ENCODE peak calls at places on chromosomes 7 and 10, in ten cellular contexts. T is kidney epithelial cell, I is body of pancreas, P is lower lobe of right lung, F is Caco-2, G is upper lobe of right lung, M is GM20000, J is A549, U is GM23338, Q is colonic mucosa. K is an unnamed sample.

GRCh38 chr7:27095897-27096755 is at the start of gene HOXA1:
- DNase-seq in T (no peak), I (peak), P (peak), F (peak), G (peak), M (peak), J (peak), U (peak), Q (peak), K (no peak)

GRCh38 chr10:70551971-70552422 is 50.5 kb downstream of the PRF1 start:
- DNase-seq in T (peak), I (no peak), P (peak), F (peak), G (peak), M (no peak), J (no peak), U (no peak), Q (no peak), K (no peak)

GRCh38 chr10:46310851-46311250 is 24.1 kb downstream of the ANTXRL start:
- DNase-seq in T (no peak), I (no peak), P (no peak), F (peak), G (peak), M (no peak), J (no peak), U (no peak), Q (no peak), K (no peak)

GRCh38 chr7:33922820-33923219 is 17.5 kb downstream of the BMPER start:
- DNase-seq in T (no peak), I (no peak), P (no peak), F (no peak), G (no peak), M (no peak), J (no peak), U (no peak), Q (no peak), K (no peak)

GRCh38 chr7:143374556-143374955 is 6.6 kb upstream of the ZYX start:
- DNase-seq in T (no peak), I (no peak), P (no peak), F (no peak), G (no peak), M (no peak), J (no peak), U (no peak), Q (no peak), K (no peak)

GRCh38 chr10:116765549-116766162 is 23.3 kb upstream of the HSPA12A start:
- DNase-seq in T (no peak), I (peak), P (no peak), F (no peak), G (peak), M (no peak), J (no peak), U (peak), Q (peak), K (no peak)

GRCh38 chr7:15832996-15833395 is 146.5 kb upstream of the MEOX2 start:
- DNase-seq in T (no peak), I (no peak), P (no peak), F (no peak), G (no peak), M (no peak), J (no peak), U (no peak), Q (peak), K (no peak)

GRCh38 chr7:155918720-155919399 is 106.6 kb upstream of the SHH start:
- DNase-seq in T (peak), I (peak), P (no peak), F (peak), G (no peak), M (no peak), J (peak), U (no peak), Q (peak), K (peak)

GRCh38 chr7:129076886-129077285 is 22.0 kb upstream of the TNPO3 start:
- DNase-seq in T (no peak), I (no peak), P (no peak), F (no peak), G (no peak), M (no peak), J (no peak), U (no peak), Q (no peak), K (no peak)

GRCh38 chr7:44294325-44295069 is 30.9 kb downstream of the CAMK2B start:
- DNase-seq in T (no peak), I (peak), P (no peak), F (no peak), G (peak), M (peak), J (no peak), U (no peak), Q (no peak), K (no peak)

GRCh38 chr7:77743518-77743917 is 47.3 kb downstream of the RSBN1L start:
- DNase-seq in T (no peak), I (no peak), P (no peak), F (no peak), G (no peak), M (no peak), J (no peak), U (no peak), Q (no peak), K (no peak)

GRCh38 chr10:29540016-29540415 is 94.8 kb downstream of the SVIL start:
- DNase-seq in T (no peak), I (no peak), P (no peak), F (no peak), G (no peak), M (no peak), J (no peak), U (no peak), Q (no peak), K (peak)

GRCh38 chr10:7988985-7989384 is 65.5 kb upstream of the GATA3 start:
- DNase-seq in T (no peak), I (no peak), P (no peak), F (peak), G (no peak), M (no peak), J (no peak), U (peak), Q (no peak), K (no peak)

GRCh38 chr10:73590881-73591577 is at the start of gene USP54:
- DNase-seq in T (peak), I (no peak), P (no peak), F (peak), G (no peak), M (peak), J (no peak), U (peak), Q (peak), K (no peak)

GRCh38 chr7:151856516-151856915 is 20.4 kb downstream of the PRKAG2 start:
- DNase-seq in T (no peak), I (no peak), P (peak), F (no peak), G (no peak), M (no peak), J (no peak), U (no peak), Q (no peak), K (no peak)

GRCh38 chr7:101705327-101705726 is 76.2 kb upstream of the MYL10 start:
- DNase-seq in T (no peak), I (no peak), P (no peak), F (no peak), G (no peak), M (no peak), J (no peak), U (no peak), Q (no peak), K (no peak)

GRCh38 chr7:108239501-108240225 is 109.5 kb upstream of the LAMB4 start:
- DNase-seq in T (no peak), I (no peak), P (no peak), F (no peak), G (no peak), M (no peak), J (no peak), U (peak), Q (no peak), K (no peak)

GRCh38 chr10:19945275-19945674 is 129.0 kb downstream of the PLXDC2 start:
- DNase-seq in T (no peak), I (no peak), P (no peak), F (no peak), G (no peak), M (no peak), J (no peak), U (no peak), Q (no peak), K (no peak)

GRCh38 chr7:138247568-138248328 is 171.5 kb downstream of the AKR1D1 start:
- DNase-seq in T (no peak), I (no peak), P (no peak), F (no peak), G (no peak), M (no peak), J (no peak), U (peak), Q (no peak), K (no peak)

GRCh38 chr7:64959072-64959747 is 31.6 kb downstream of the ZNF117 start:
- DNase-seq in T (no peak), I (no peak), P (no peak), F (no peak), G (no peak), M (no peak), J (no peak), U (peak), Q (no peak), K (no peak)

GRCh38 chr10:58066126-58066525 is 201.6 kb downstream of the IPMK start:
- DNase-seq in T (no peak), I (no peak), P (no peak), F (no peak), G (no peak), M (no peak), J (no peak), U (no peak), Q (no peak), K (no peak)

GRCh38 chr7:23072043-23072442 is 33.5 kb upstream of the KLHL7 start:
- DNase-seq in T (no peak), I (no peak), P (no peak), F (no peak), G (no peak), M (no peak), J (no peak), U (peak), Q (no peak), K (no peak)

GRCh38 chr10:5482016-5482415 is 17.4 kb downstream of the CALML5 start:
- DNase-seq in T (no peak), I (no peak), P (no peak), F (peak), G (no peak), M (no peak), J (no peak), U (no peak), Q (no peak), K (no peak)

GRCh38 chr7:139918488-139918887 is 89.4 kb downstream of the TBXAS1 start:
- DNase-seq in T (no peak), I (no peak), P (no peak), F (no peak), G (no peak), M (no peak), J (no peak), U (no peak), Q (no peak), K (no peak)

GRCh38 chr10:7756360-7756992 is 31.3 kb downstream of the KIN start:
- DNase-seq in T (no peak), I (peak), P (no peak), F (no peak), G (no peak), M (peak), J (peak), U (peak), Q (peak), K (peak)

GRCh38 chr7:5541087-5541992 is 117.7 kb upstream of the TNRC18 start:
- DNase-seq in T (no peak), I (no peak), P (no peak), F (no peak), G (no peak), M (peak), J (no peak), U (no peak), Q (no peak), K (no peak)

GRCh38 chr10:87505366-87506113 is 847 bp downstream of the MINPP1 start:
- DNase-seq in T (no peak), I (peak), P (peak), F (peak), G (peak), M (peak), J (peak), U (peak), Q (peak), K (no peak)

GRCh38 chr7:16644987-16645592 is 464 bp downstream of the ANKMY2 start:
- DNase-seq in T (no peak), I (peak), P (peak), F (peak), G (peak), M (no peak), J (peak), U (peak), Q (peak), K (no peak)

GRCh38 chr10:137606-138005 is 2.4 kb downstream of the ZMYND11 start:
- DNase-seq in T (no peak), I (no peak), P (no peak), F (no peak), G (no peak), M (no peak), J (no peak), U (no peak), Q (no peak), K (no peak)

GRCh38 chr10:114658175-114658574 is at the start of gene ABLIM1:
- DNase-seq in T (no peak), I (no peak), P (no peak), F (no peak), G (no peak), M (no peak), J (no peak), U (no peak), Q (no peak), K (no peak)

GRCh38 chr10:117537436-117537903 is 5.1 kb upstream of the EMX2 start:
- DNase-seq in T (no peak), I (no peak), P (no peak), F (no peak), G (no peak), M (peak), J (peak), U (peak), Q (no peak), K (peak)

GRCh38 chr7:6226194-6226799 is 46.1 kb downstream of the CYTH3 start:
- DNase-seq in T (peak), I (no peak), P (no peak), F (no peak), G (no peak), M (no peak), J (no peak), U (no peak), Q (no peak), K (no peak)

GRCh38 chr7:155878674-155879073 is 66.4 kb upstream of the SHH start:
- DNase-seq in T (no peak), I (no peak), P (peak), F (no peak), G (no peak), M (no peak), J (no peak), U (no peak), Q (peak), K (peak)

GRCh38 chr10:34906021-34906965 is 91.2 kb upstream of the PARD3 start:
- DNase-seq in T (peak), I (no peak), P (peak), F (peak), G (no peak), M (no peak), J (no peak), U (peak), Q (no peak), K (no peak)

GRCh38 chr7:88358534-88358838 is 51.8 kb upstream of the STEAP4 start:
- DNase-seq in T (no peak), I (no peak), P (no peak), F (no peak), G (no peak), M (no peak), J (no peak), U (no peak), Q (no peak), K (no peak)
- TF ChIP-seq CTCF in T (no peak), I (no peak), P (no peak), F (no peak), G (no peak), M (no peak), J (no peak), U (no peak), Q (no peak), K (no peak)

DNA sequence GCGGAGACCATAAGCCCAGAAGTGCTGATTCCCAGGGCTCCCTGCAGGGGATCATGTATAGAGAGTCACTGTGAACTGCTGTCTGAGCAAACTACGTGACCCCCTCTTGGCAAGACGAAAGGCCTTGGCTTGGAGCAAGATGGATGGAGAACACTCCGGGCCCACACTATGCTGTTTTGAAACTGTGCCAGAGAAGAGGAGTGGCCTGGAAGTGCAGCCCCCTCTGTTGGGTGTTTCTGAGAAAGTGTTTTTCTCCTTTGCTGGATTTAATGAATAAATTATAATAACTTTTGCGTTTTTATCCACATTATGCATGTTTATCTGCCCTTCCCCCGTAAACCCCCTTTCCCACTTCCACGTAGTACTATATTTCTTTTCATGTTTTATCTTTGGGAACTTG is 639.3 kb upstream of the GALNT17 start:
- DNase-seq in T (no peak), I (no peak), P (no peak), F (no peak), G (no peak), M (no peak), J (no peak), U (peak), Q (no peak), K (no peak)
- TF ChIP-seq CTCF in T (no peak), I (no peak), P (no peak), F (no peak), G (no peak), M (no peak), J (no peak), U (no peak), Q (no peak), K (no peak)

GRCh38 chr10:32540691-32541470 is 94.9 kb downstream of the CCDC7 start:
- DNase-seq in T (no peak), I (no peak), P (no peak), F (no peak), G (no peak), M (no peak), J (no peak), U (no peak), Q (no peak), K (no peak)
- TF ChIP-seq CTCF in T (no peak), I (no peak), P (no peak), F (no peak), G (no peak), M (no peak), J (no peak), U (no peak), Q (no peak), K (no peak)

GRCh38 chr7:99139031-99139430 is 4.9 kb downstream of the SMURF1 start:
- DNase-seq in T (no peak), I (no peak), P (no peak), F (no peak), G (no peak), M (no peak), J (no peak), U (no peak), Q (no peak), K (no peak)

GRCh38 chr7:99140813-99141212 is 3.1 kb downstream of the SMURF1 start:
- DNase-seq in T (no peak), I (no peak), P (no peak), F (no peak), G (no peak), M (no peak), J (no peak), U (no peak), Q (no peak), K (no peak)

GRCh38 chr7:99135938-99136337 is 8.0 kb downstream of the SMURF1 start:
- DNase-seq in T (no peak), I (no peak), P (no peak), F (no peak), G (no peak), M (no peak), J (no peak), U (no peak), Q (no peak), K (no peak)

GRCh38 chr7:99133766-99134564 is 9.9 kb downstream of the SMURF1 start:
- DNase-seq in T (no peak), I (no peak), P (no peak), F (no peak), G (no peak), M (no peak), J (no peak), U (no peak), Q (no peak), K (no peak)

DNA sequence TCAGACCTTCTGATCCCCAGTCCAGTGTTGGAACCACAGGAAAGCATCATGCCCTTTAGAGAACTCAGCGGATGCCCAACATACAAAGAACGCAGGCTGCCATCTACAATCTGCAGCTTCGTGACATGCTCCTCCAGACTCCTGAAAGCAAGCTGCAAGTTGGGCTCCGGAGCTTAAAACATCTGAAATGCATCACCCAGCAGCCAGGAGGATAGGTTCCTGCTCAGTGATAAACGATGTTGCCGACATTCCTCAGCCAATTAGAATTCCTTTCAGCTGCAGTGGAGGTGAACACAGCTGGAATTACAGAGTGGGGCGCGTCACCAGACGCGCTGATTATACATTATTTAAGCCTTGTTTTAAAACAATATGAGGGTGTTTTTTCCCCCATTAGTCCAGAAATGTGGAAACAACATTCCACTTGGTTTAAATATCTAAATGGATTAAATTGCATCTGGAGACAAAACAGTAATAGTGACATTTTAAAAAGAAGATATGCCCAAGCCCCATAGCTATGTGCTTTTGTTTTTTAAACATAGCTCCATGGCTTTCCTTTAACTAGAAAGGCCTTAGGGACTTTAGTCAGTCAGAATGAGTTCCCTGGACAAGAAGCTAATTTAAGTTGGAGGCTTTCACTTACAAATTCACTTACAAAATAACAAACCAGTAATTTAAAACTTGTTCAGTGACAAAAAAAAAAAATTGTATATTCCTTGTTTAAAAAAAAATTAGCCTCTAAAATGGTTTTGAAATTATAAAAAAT is 6.3 kb downstream of the SMURF1 start:
- DNase-seq in T (peak), I (no peak), P (no peak), F (peak), G (no peak), M (no peak), J (peak), U (peak), Q (no peak), K (peak)
- TF ChIP-seq CTCF in T (peak), I (no peak), P (no peak), F (no peak), G (no peak), M (no peak), J (no peak), U (no peak), Q (no peak), K (no peak)

DNA sequence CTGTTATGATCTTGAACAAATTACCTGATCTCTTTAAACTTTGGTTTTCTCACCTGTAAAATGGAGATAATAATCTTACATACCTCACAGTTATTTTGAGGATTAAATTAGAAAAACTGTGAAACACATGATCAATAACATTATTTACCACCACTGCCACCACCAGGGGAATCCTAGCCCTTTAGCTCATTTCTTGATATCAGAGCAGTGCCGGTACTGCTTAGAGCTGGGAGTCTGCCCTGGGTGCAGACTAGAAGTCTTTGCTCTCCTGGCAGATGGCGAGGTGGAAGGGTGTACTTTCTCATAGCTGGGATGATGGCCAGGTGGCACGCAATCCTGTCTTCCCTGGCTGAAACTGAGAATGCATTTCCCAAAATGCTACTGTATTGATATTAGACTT is 12.7 kb upstream of the EFCAB10 start:
- DNase-seq in T (no peak), I (no peak), P (no peak), F (no peak), G (no peak), M (no peak), J (no peak), U (peak), Q (no peak), K (no peak)
- TF ChIP-seq CTCF in T (no peak), I (no peak), P (no peak), F (no peak), G (no peak), M (no peak), J (no peak), U (peak), Q (no peak), K (no peak)

GRCh38 chr10:76397210-76397881 is 965.9 kb downstream of the LRMDA start:
- DNase-seq in T (no peak), I (no peak), P (no peak), F (no peak), G (no peak), M (no peak), J (no peak), U (no peak), Q (no peak), K (no peak)
- TF ChIP-seq CTCF in T (no peak), I (no peak), P (no peak), F (no peak), G (no peak), M (no peak), J (no peak), U (no peak), Q (no peak), K (no peak)

GRCh38 chr7:28505014-28505413 is 92.7 kb downstream of the CREB5 start:
- DNase-seq in T (no peak), I (no peak), P (no peak), F (no peak), G (no peak), M (no peak), J (no peak), U (no peak), Q (no peak), K (no peak)

GRCh38 chr7:28505861-28506260 is 93.5 kb downstream of the CREB5 start:
- DNase-seq in T (no peak), I (no peak), P (no peak), F (no peak), G (no peak), M (no peak), J (no peak), U (no peak), Q (no peak), K (no peak)

GRCh38 chr7:28500143-28500542 is 87.8 kb downstream of the CREB5 start:
- DNase-seq in T (no peak), I (no peak), P (no peak), F (no peak), G (no peak), M (no peak), J (no peak), U (no peak), Q (no peak), K (no peak)

GRCh38 chr7:28503396-28503795 is 91.1 kb downstream of the CREB5 start:
- DNase-seq in T (no peak), I (no peak), P (no peak), F (no peak), G (no peak), M (no peak), J (no peak), U (no peak), Q (no peak), K (no peak)

GRCh38 chr7:28502408-28502807 is 90.1 kb downstream of the CREB5 start:
- DNase-seq in T (no peak), I (no peak), P (no peak), F (no peak), G (no peak), M (no peak), J (no peak), U (no peak), Q (no peak), K (no peak)
- TF ChIP-seq CTCF in T (no peak), I (no peak), P (no peak), F (no peak), G (no peak), M (no peak), J (no peak), U (no peak), Q (no peak), K (no peak)

K was measured in osteocyte.